ENCODE peak calls at places on chromosome 15, in ten cellular contexts. D is heart left ventricle, J is testis, A is lower lobe of right lung, H is uterus, O is A549, V is coronary artery, Q is dorsolateral prefrontal cortex, Y is IMR-90, C is sigmoid colon. R is an unnamed sample.

GRCh38 chr15:25710184-25710583 is 152.9 kb downstream of the ATP10A start:
- DNase-seq in H (no peak), C (peak), Q (peak), J (peak), Y (no peak), O (peak), D (peak), V (no peak), A (peak), R (no peak)

GRCh38 chr15:45242289-45242688 is 9.7 kb upstream of the SLC28A2 start:
- DNase-seq in D (no peak), O (no peak), H (no peak), C (no peak), Q (no peak), A (no peak), V (no peak), Y (no peak), J (no peak), R (no peak)

GRCh38 chr15:41950505-41950904 is 21.9 kb downstream of the EHD4 start:
- DNase-seq in J (peak), A (no peak), V (no peak), H (no peak), Y (peak), C (no peak), D (no peak), O (no peak), Q (no peak), R (no peak)

GRCh38 chr15:74843891-74844299 is 939 bp upstream of the ULK3 start:
- DNase-seq in O (no peak), C (no peak), A (no peak), H (peak), Q (no peak), D (no peak), Y (no peak), J (no peak), V (no peak), R (no peak)

GRCh38 chr15:70562906-70563305 is 200.5 kb downstream of the UACA start:
- DNase-seq in V (peak), J (no peak), H (no peak), D (no peak), Q (no peak), O (no peak), C (peak), A (no peak), Y (no peak), R (no peak)

GRCh38 chr15:97501291-97501690 is 459.2 kb upstream of the ARRDC4 start:
- DNase-seq in H (no peak), V (no peak), A (no peak), J (no peak), C (no peak), Q (no peak), O (no peak), D (no peak), Y (no peak), R (no peak)

GRCh38 chr15:31265871-31266711 is 60.5 kb upstream of the KLF13 start:
- DNase-seq in C (peak), H (peak), O (no peak), J (peak), A (peak), Y (no peak), V (peak), D (peak), Q (peak), R (no peak)

GRCh38 chr15:25805006-25805405 is 58.1 kb downstream of the ATP10A start:
- DNase-seq in Y (no peak), A (no peak), H (no peak), C (no peak), J (no peak), Q (peak), D (no peak), V (no peak), O (no peak), R (no peak)

GRCh38 chr15:35843453-35843852 is 297.5 kb upstream of the DPH6 start:
- DNase-seq in Q (no peak), C (no peak), D (no peak), Y (no peak), A (no peak), H (no peak), J (no peak), O (no peak), V (no peak), R (no peak)

GRCh38 chr15:74134387-74135027 is 4.1 kb downstream of the ISLR2 start:
- DNase-seq in Y (peak), D (peak), O (no peak), J (peak), H (no peak), C (peak), V (no peak), A (no peak), Q (no peak), R (no peak)

GRCh38 chr15:39643747-39644520 is 63.1 kb downstream of the THBS1 start:
- DNase-seq in Q (no peak), O (no peak), Y (no peak), V (no peak), H (no peak), D (no peak), C (no peak), J (no peak), A (no peak), R (no peak)

GRCh38 chr15:32649336-32649735 is 7.8 kb downstream of the SCG5 start:
- DNase-seq in D (no peak), J (no peak), Y (peak), O (peak), H (no peak), Q (no peak), A (no peak), V (no peak), C (no peak), R (no peak)

GRCh38 chr15:98909968-98910885 is 97.4 kb downstream of the PGPEP1L start:
- DNase-seq in Y (no peak), C (no peak), O (no peak), J (no peak), V (no peak), Q (no peak), D (peak), H (peak), A (no peak), R (no peak)

GRCh38 chr15:98905981-98906711 is 101.4 kb downstream of the PGPEP1L start:
- DNase-seq in D (no peak), A (no peak), J (no peak), C (no peak), Y (no peak), V (no peak), O (no peak), Q (no peak), H (peak), R (no peak)

GRCh38 chr15:98904466-98905048 is 103.0 kb downstream of the PGPEP1L start:
- DNase-seq in H (no peak), D (no peak), A (no peak), O (peak), Y (peak), J (peak), Q (peak), V (no peak), C (peak), R (no peak)

GRCh38 chr15:98906712-98907083 is 100.9 kb downstream of the PGPEP1L start:
- DNase-seq in C (peak), H (peak), Q (no peak), A (peak), D (peak), J (no peak), V (no peak), Y (peak), O (no peak), R (no peak)

DNA sequence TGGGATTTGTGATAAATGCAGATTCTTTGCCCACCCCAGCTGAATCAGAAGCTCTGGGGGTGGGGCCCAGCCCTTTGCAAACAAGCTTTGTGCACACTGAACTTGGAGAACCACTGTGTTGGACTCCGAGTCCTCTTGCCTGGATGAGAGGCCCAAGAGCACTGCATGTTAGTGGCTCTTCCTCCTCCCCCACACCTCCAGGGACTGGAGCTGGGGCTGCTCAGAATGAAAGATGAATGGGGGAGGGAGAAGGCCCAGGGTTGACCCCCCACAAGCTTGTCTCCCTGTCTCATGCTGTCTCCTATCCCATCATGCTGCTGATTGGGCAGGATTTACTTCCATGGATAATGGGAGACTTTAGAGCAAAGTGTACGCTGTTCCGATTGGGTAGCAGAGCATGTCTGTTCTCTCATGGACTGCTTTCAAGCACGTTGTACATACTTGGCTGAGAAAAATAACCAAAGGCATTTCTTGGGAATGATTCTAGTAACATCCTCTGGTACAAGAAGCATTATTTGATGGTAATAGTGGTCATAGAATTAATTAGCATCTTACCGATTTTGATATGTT is 99.6 kb downstream of the PGPEP1L start:
- DNase-seq in J (no peak), H (peak), O (no peak), V (no peak), Y (no peak), Q (no peak), C (no peak), A (no peak), D (no peak), R (no peak)
- H3K27ac ChIP-seq in J (no peak), H (no peak), O (peak), V (no peak), Y (no peak), Q (no peak), C (peak), A (no peak), D (no peak), R (no peak)

GRCh38 chr15:93321881-93322282 is 232.9 kb upstream of the RGMA start:
- DNase-seq in Q (no peak), D (no peak), H (no peak), J (no peak), C (no peak), V (no peak), O (no peak), A (peak), Y (no peak), R (peak)

GRCh38 chr15:93319121-93319814 is 230.3 kb upstream of the RGMA start:
- DNase-seq in Q (no peak), Y (no peak), H (no peak), D (no peak), J (no peak), A (no peak), C (no peak), V (no peak), O (no peak), R (no peak)

GRCh38 chr15:93327364-93327763 is 238.4 kb upstream of the RGMA start:
- DNase-seq in Y (no peak), Q (no peak), D (no peak), H (no peak), O (no peak), C (no peak), A (no peak), V (no peak), J (no peak), R (no peak)

DNA sequence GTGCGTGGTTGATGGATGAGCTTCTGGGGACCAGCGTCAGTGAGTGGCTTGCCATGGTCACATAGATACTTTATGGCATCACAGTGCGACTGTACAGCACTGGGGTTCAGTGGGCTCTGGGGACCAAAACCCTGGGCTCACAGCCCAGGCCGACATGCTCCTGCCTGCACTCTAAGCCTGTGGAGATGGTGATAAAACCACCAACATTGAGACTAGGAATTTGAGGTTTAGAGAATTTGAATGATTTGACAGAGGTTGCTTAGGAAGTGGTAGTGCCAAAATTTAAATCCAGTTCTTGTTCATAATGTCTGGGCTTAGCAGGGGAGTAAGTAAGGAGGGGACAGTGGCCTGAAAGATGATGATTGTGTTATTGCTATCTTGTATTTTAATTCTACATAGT is 235.2 kb upstream of the RGMA start:
- DNase-seq in O (no peak), D (no peak), Y (no peak), C (no peak), V (no peak), H (no peak), J (no peak), A (no peak), Q (no peak), R (no peak)
- H3K27ac ChIP-seq in O (no peak), D (no peak), Y (no peak), C (no peak), V (no peak), H (no peak), J (no peak), A (no peak), Q (no peak), R (no peak)

GRCh38 chr15:48191574-48192225 is at the start of gene CTXN2:
- DNase-seq in Q (peak), J (no peak), C (no peak), A (no peak), H (no peak), D (no peak), Y (no peak), V (no peak), O (no peak), R (no peak)
- H3K27ac ChIP-seq in Q (peak), J (no peak), C (no peak), A (no peak), H (no peak), D (no peak), Y (no peak), V (no peak), O (no peak), R (no peak)

DNA sequence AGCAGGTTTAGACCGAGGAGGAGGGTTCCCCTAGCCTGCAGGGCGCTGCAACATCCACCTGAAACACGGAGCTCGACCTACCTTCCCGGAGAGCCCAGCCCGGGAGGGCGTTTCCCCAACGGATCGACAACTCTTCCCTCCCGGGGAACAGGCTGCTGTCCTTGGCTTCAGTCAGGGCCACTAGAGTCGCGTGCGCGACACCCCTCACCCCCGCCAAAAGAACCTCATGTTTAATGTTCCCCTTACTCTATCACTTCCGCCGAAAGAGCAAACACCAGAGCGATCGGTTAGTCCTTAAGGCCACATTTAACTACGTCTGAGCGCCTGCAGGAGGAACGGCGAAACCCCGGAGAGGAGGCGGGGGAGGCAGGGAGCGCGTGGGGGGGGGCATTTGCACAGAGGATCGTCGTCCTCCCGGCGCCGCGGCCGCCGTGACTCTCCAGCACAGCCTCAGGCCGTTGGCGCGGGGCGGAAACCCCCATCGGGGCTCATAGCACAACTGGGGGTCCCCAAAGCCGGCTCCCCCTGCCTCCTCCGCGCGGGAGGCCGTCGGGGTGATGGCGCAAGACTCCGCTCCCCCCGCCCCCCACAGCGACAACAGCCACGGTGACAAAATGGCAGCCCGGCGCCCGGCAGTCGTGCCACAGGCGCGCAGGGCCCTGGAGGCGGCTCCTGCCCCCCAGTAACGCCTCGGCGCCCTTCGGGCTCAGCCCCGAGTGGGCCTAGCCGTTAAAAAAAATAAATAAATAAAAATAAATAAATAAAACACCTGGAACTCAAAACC is 3.2 kb downstream of the ANP32A start:
- DNase-seq in V (peak), Q (peak), A (peak), H (peak), O (peak), C (peak), Y (peak), D (peak), J (peak), R (no peak)
- H3K27ac ChIP-seq in V (peak), Q (peak), A (peak), H (peak), O (peak), C (peak), Y (peak), D (peak), J (peak), R (peak)

GRCh38 chr15:27650244-27650643 is 448.9 kb downstream of the OCA2 start:
- DNase-seq in O (no peak), C (no peak), D (no peak), J (no peak), Q (no peak), A (no peak), H (no peak), Y (no peak), V (no peak), R (no peak)

GRCh38 chr15:27648359-27648758 is 450.8 kb downstream of the OCA2 start:
- DNase-seq in D (no peak), J (no peak), H (no peak), C (no peak), V (no peak), Y (no peak), Q (no peak), O (no peak), A (no peak), R (no peak)

DNA sequence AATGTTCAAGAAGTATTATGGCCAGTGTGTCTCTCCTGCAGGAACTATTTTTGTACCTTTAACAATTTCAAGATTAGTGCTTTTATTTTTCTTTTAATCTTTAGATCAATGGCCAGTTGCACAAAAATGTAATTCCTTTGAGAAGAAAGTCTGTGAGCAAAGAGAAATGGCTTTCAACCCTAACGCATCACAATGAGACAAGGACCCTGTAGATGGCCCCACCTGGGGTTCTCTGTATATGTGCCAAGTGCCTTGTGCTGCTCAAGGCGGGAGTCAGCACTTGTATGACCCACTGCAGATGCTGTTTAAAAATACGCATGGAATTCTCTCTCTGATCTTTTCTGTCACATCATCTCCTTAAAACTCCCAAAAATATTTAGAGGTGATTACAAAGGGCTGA is 453.4 kb downstream of the OCA2 start:
- DNase-seq in V (no peak), Y (no peak), Q (no peak), O (no peak), C (no peak), A (no peak), D (no peak), J (no peak), H (no peak), R (no peak)
- H3K27ac ChIP-seq in V (no peak), Y (no peak), Q (no peak), O (no peak), C (no peak), A (no peak), D (no peak), J (no peak), H (no peak), R (no peak)

GRCh38 chr15:94855018-94855408 is 623.7 kb downstream of the MCTP2 start:
- DNase-seq in J (no peak), Y (no peak), A (no peak), Q (no peak), H (no peak), D (no peak), O (no peak), V (no peak), C (no peak), R (no peak)
- H3K27ac ChIP-seq in J (peak), Y (no peak), A (no peak), Q (no peak), H (no peak), D (no peak), O (no peak), V (no peak), C (no peak), R (no peak)

DNA sequence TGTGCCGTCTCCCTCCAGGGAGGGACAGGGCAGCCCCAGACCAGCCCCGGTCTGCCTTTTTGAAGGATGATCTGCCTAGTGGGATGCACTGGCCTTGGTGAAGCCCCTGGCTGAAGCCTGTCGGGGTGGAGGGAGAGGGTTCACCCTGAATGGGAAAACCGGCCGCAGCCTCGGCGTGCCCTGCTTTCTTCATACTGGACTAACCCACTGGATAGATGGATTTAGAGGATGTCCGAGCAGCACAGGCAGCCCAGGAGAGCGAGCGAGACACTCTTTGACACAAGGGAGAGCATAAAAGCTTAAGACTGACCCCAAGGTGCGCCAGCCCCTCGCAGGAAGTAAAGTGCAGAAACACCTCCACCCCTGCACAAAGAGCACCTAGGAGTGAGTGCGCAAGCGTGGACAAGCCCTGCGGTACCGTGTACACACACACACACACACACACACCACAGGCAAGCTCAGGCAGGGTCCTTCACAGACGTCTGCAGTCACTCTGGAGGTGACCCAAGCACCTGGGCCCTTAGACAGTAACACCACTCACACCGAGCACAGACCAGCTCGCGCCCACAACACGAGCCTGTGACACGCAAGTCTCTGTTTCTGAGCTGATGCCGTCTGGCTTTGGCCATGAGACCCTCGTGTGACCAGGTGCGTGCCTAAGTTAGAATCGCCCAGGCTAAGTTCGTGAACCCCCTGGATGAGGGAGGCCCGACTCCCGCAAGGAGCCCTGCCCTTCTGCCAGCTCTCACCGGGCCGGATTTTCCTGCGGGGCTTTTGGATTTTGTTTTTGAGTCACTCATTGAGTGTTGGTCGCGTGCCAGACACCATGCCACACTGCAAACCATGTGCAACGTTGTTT is 11.3 kb downstream of the SEMA4B start:
- DNase-seq in C (no peak), O (no peak), A (no peak), Y (no peak), H (no peak), V (no peak), J (no peak), D (no peak), Q (no peak), R (peak)
- H3K27ac ChIP-seq in C (peak), O (peak), A (peak), Y (no peak), H (no peak), V (no peak), J (no peak), D (no peak), Q (peak), R (peak)

DNA sequence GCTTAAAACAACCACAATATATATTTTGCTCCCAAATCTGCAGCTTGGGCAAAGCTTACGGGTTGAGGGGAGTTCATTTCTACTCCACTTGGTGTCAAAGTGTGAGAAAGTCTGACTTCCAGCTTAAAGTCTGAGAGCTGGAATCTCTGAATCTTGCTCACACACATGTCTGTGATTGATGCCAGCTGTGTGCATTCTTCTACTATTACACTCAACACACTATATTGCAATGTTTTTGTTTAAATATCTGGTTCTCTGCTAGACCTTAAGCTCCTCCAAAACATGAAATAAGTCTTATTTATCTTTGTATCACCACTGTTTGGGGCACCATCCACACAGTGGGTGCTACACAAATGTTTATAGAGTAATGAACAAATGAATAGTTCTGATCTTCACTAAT is 36.7 kb upstream of the SECISBP2L start:
- DNase-seq in C (no peak), Q (no peak), O (no peak), A (no peak), Y (peak), D (no peak), J (no peak), H (no peak), V (no peak), R (no peak)
- H3K27ac ChIP-seq in C (no peak), Q (no peak), O (no peak), A (peak), Y (peak), D (no peak), J (no peak), H (no peak), V (no peak), R (no peak)